ENCODE peak calls at places on chromosomes 3 and 15, in seven cellular contexts. One of them, this sample, is unnamed.

GRCh38 chr15:77981281-77982126 is 96.0 kb downstream of the TBC1D2B start:
- DNase-seq in cardiac muscle cell: no peak
- DNase-seq in GM23338: no peak
- DNase-seq in OCI-LY7: no peak
- DNase-seq in left ventricle myocardium inferior: no peak
- DNase-seq in skeletal muscle cell: no peak
- DNase-seq in mammary epithelial cell: no peak
- DNase-seq in this sample: no peak

GRCh38 chr15:87777054-87777498 is 479.5 kb downstream of the NTRK3 start:
- DNase-seq in cardiac muscle cell: no peak
- DNase-seq in GM23338: no peak
- DNase-seq in OCI-LY7: no peak
- DNase-seq in left ventricle myocardium inferior: no peak
- DNase-seq in skeletal muscle cell: peak
- DNase-seq in mammary epithelial cell: peak
- DNase-seq in this sample: peak

GRCh38 chr3:183884437-183885296 is at the start of gene PARL:
- DNase-seq in cardiac muscle cell: peak
- DNase-seq in GM23338: peak
- DNase-seq in OCI-LY7: peak
- DNase-seq in left ventricle myocardium inferior: peak
- DNase-seq in skeletal muscle cell: peak
- DNase-seq in mammary epithelial cell: peak
- DNase-seq in this sample: peak

GRCh38 chr3:18988619-18989229 is 159.6 kb upstream of the KCNH8 start:
- DNase-seq in cardiac muscle cell: peak
- DNase-seq in GM23338: peak
- DNase-seq in OCI-LY7: peak
- DNase-seq in left ventricle myocardium inferior: no peak
- DNase-seq in skeletal muscle cell: no peak
- DNase-seq in mammary epithelial cell: peak
- DNase-seq in this sample: no peak

GRCh38 chr15:39181348-39181747 is 399.5 kb upstream of the THBS1 start:
- DNase-seq in cardiac muscle cell: no peak
- DNase-seq in GM23338: no peak
- DNase-seq in OCI-LY7: no peak
- DNase-seq in left ventricle myocardium inferior: no peak
- DNase-seq in skeletal muscle cell: no peak
- DNase-seq in mammary epithelial cell: no peak
- DNase-seq in this sample: no peak

GRCh38 chr3:169857811-169858210 is 11.9 kb downstream of the LRRC31 start:
- DNase-seq in cardiac muscle cell: no peak
- DNase-seq in GM23338: no peak
- DNase-seq in OCI-LY7: no peak
- DNase-seq in left ventricle myocardium inferior: no peak
- DNase-seq in skeletal muscle cell: no peak
- DNase-seq in mammary epithelial cell: no peak
- DNase-seq in this sample: no peak

GRCh38 chr15:25850154-25851111 is 12.7 kb downstream of the ATP10A start:
- DNase-seq in cardiac muscle cell: peak
- DNase-seq in GM23338: peak
- DNase-seq in OCI-LY7: peak
- DNase-seq in left ventricle myocardium inferior: peak
- DNase-seq in skeletal muscle cell: peak
- DNase-seq in mammary epithelial cell: no peak
- DNase-seq in this sample: no peak

GRCh38 chr3:117696871-117697270 is 987.3 kb downstream of the TUSC7 start:
- DNase-seq in cardiac muscle cell: peak
- DNase-seq in GM23338: no peak
- DNase-seq in OCI-LY7: no peak
- DNase-seq in left ventricle myocardium inferior: no peak
- DNase-seq in skeletal muscle cell: no peak
- DNase-seq in mammary epithelial cell: no peak
- DNase-seq in this sample: no peak

GRCh38 chr15:57821826-57822225 is 115.3 kb downstream of the POLR2M start:
- DNase-seq in cardiac muscle cell: no peak
- DNase-seq in GM23338: no peak
- DNase-seq in OCI-LY7: no peak
- DNase-seq in left ventricle myocardium inferior: no peak
- DNase-seq in skeletal muscle cell: no peak
- DNase-seq in mammary epithelial cell: no peak
- DNase-seq in this sample: no peak

GRCh38 chr3:195829897-195830254 is 18.1 kb upstream of the MUC4 start:
- DNase-seq in cardiac muscle cell: no peak
- DNase-seq in GM23338: no peak
- DNase-seq in OCI-LY7: no peak
- DNase-seq in left ventricle myocardium inferior: no peak
- DNase-seq in skeletal muscle cell: no peak
- DNase-seq in mammary epithelial cell: no peak
- DNase-seq in this sample: no peak

GRCh38 chr15:75229191-75230015 is 27.7 kb downstream of the C15orf39 start:
- DNase-seq in cardiac muscle cell: no peak
- DNase-seq in GM23338: no peak
- DNase-seq in OCI-LY7: no peak
- DNase-seq in left ventricle myocardium inferior: no peak
- DNase-seq in skeletal muscle cell: no peak
- DNase-seq in mammary epithelial cell: no peak
- DNase-seq in this sample: no peak

GRCh38 chr3:10357592-10358308 is 36.8 kb upstream of the SEC13 start:
- DNase-seq in cardiac muscle cell: no peak
- DNase-seq in GM23338: no peak
- DNase-seq in OCI-LY7: peak
- DNase-seq in left ventricle myocardium inferior: no peak
- DNase-seq in skeletal muscle cell: peak
- DNase-seq in mammary epithelial cell: peak
- DNase-seq in this sample: peak

GRCh38 chr15:81092559-81092902 is 41.5 kb upstream of the CFAP161 start:
- DNase-seq in cardiac muscle cell: no peak
- DNase-seq in GM23338: no peak
- DNase-seq in OCI-LY7: no peak
- DNase-seq in left ventricle myocardium inferior: peak
- DNase-seq in skeletal muscle cell: no peak
- DNase-seq in mammary epithelial cell: no peak
- DNase-seq in this sample: no peak

GRCh38 chr15:65215496-65215895 is 4.2 kb upstream of the CILP start:
- DNase-seq in cardiac muscle cell: no peak
- DNase-seq in GM23338: no peak
- DNase-seq in OCI-LY7: no peak
- DNase-seq in left ventricle myocardium inferior: no peak
- DNase-seq in skeletal muscle cell: no peak
- DNase-seq in mammary epithelial cell: no peak
- DNase-seq in this sample: no peak

GRCh38 chr3:138834359-138835176 is at the start of gene PIK3CB:
- DNase-seq in cardiac muscle cell: peak
- DNase-seq in GM23338: peak
- DNase-seq in OCI-LY7: peak
- DNase-seq in left ventricle myocardium inferior: peak
- DNase-seq in skeletal muscle cell: no peak
- DNase-seq in mammary epithelial cell: peak
- DNase-seq in this sample: no peak

GRCh38 chr3:172107403-172107802 is 68.0 kb downstream of the FNDC3B start:
- DNase-seq in cardiac muscle cell: no peak
- DNase-seq in GM23338: no peak
- DNase-seq in OCI-LY7: peak
- DNase-seq in left ventricle myocardium inferior: no peak
- DNase-seq in skeletal muscle cell: no peak
- DNase-seq in mammary epithelial cell: no peak
- DNase-seq in this sample: no peak

GRCh38 chr3:150022406-150023238 is 51.9 kb upstream of the PFN2 start:
- DNase-seq in cardiac muscle cell: no peak
- DNase-seq in GM23338: no peak
- DNase-seq in OCI-LY7: peak
- DNase-seq in left ventricle myocardium inferior: no peak
- DNase-seq in skeletal muscle cell: no peak
- DNase-seq in mammary epithelial cell: peak
- DNase-seq in this sample: no peak

GRCh38 chr15:69451951-69452701 is 492 bp upstream of the RPLP1 start:
- DNase-seq in cardiac muscle cell: no peak
- DNase-seq in GM23338: peak
- DNase-seq in OCI-LY7: peak
- DNase-seq in left ventricle myocardium inferior: no peak
- DNase-seq in skeletal muscle cell: no peak
- DNase-seq in mammary epithelial cell: no peak
- DNase-seq in this sample: no peak

GRCh38 chr3:47799733-47800132 is 3.2 kb upstream of the DHX30 start:
- DNase-seq in cardiac muscle cell: no peak
- DNase-seq in GM23338: peak
- DNase-seq in OCI-LY7: no peak
- DNase-seq in left ventricle myocardium inferior: no peak
- DNase-seq in skeletal muscle cell: no peak
- DNase-seq in mammary epithelial cell: no peak
- DNase-seq in this sample: no peak

GRCh38 chr3:149510480-149510879 is 36.0 kb downstream of the TM4SF4 start:
- DNase-seq in cardiac muscle cell: no peak
- DNase-seq in GM23338: no peak
- DNase-seq in OCI-LY7: no peak
- DNase-seq in left ventricle myocardium inferior: no peak
- DNase-seq in skeletal muscle cell: no peak
- DNase-seq in mammary epithelial cell: no peak
- DNase-seq in this sample: no peak

GRCh38 chr3:65914740-65915366 is 123.9 kb downstream of the MAGI1 start:
- DNase-seq in cardiac muscle cell: no peak
- DNase-seq in GM23338: peak
- DNase-seq in OCI-LY7: no peak
- DNase-seq in left ventricle myocardium inferior: no peak
- DNase-seq in skeletal muscle cell: no peak
- DNase-seq in mammary epithelial cell: no peak
- DNase-seq in this sample: no peak

GRCh38 chr15:66654718-66655375 is 47.2 kb upstream of the SMAD6 start:
- DNase-seq in cardiac muscle cell: peak
- DNase-seq in GM23338: peak
- DNase-seq in OCI-LY7: no peak
- DNase-seq in left ventricle myocardium inferior: peak
- DNase-seq in skeletal muscle cell: no peak
- DNase-seq in mammary epithelial cell: no peak
- DNase-seq in this sample: no peak

GRCh38 chr3:65732060-65732933 is 306.4 kb downstream of the MAGI1 start:
- DNase-seq in cardiac muscle cell: peak
- DNase-seq in GM23338: peak
- DNase-seq in OCI-LY7: peak
- DNase-seq in left ventricle myocardium inferior: no peak
- DNase-seq in skeletal muscle cell: no peak
- DNase-seq in mammary epithelial cell: peak
- DNase-seq in this sample: no peak

GRCh38 chr3:123586131-123586530 is 1.3 kb upstream of the HACD2 start:
- DNase-seq in cardiac muscle cell: peak
- DNase-seq in GM23338: peak
- DNase-seq in OCI-LY7: peak
- DNase-seq in left ventricle myocardium inferior: no peak
- DNase-seq in skeletal muscle cell: no peak
- DNase-seq in mammary epithelial cell: peak
- DNase-seq in this sample: no peak

GRCh38 chr3:188348445-188349244 is 194.7 kb downstream of the LPP start:
- DNase-seq in cardiac muscle cell: peak
- DNase-seq in GM23338: peak
- DNase-seq in OCI-LY7: peak
- DNase-seq in left ventricle myocardium inferior: peak
- DNase-seq in skeletal muscle cell: peak
- DNase-seq in mammary epithelial cell: peak
- DNase-seq in this sample: peak

GRCh38 chr3:177618873-177619771 is 421.8 kb upstream of the TBL1XR1 start:
- DNase-seq in cardiac muscle cell: no peak
- DNase-seq in GM23338: no peak
- DNase-seq in OCI-LY7: no peak
- DNase-seq in left ventricle myocardium inferior: no peak
- DNase-seq in skeletal muscle cell: peak
- DNase-seq in mammary epithelial cell: peak
- DNase-seq in this sample: no peak

GRCh38 chr3:14869877-14870563 is 51.3 kb downstream of the FGD5 start:
- DNase-seq in cardiac muscle cell: no peak
- DNase-seq in GM23338: no peak
- DNase-seq in OCI-LY7: no peak
- DNase-seq in left ventricle myocardium inferior: no peak
- DNase-seq in skeletal muscle cell: no peak
- DNase-seq in mammary epithelial cell: no peak
- DNase-seq in this sample: no peak

GRCh38 chr3:31170932-31171670 is 276.6 kb upstream of the GADL1 start:
- DNase-seq in cardiac muscle cell: no peak
- DNase-seq in GM23338: no peak
- DNase-seq in OCI-LY7: no peak
- DNase-seq in left ventricle myocardium inferior: no peak
- DNase-seq in skeletal muscle cell: peak
- DNase-seq in mammary epithelial cell: peak
- DNase-seq in this sample: peak

GRCh38 chr15:62165029-62165792 is at the start of gene C2CD4B:
- DNase-seq in cardiac muscle cell: peak
- DNase-seq in GM23338: peak
- DNase-seq in OCI-LY7: no peak
- DNase-seq in left ventricle myocardium inferior: peak
- DNase-seq in skeletal muscle cell: no peak
- DNase-seq in mammary epithelial cell: peak
- DNase-seq in this sample: no peak

DNA sequence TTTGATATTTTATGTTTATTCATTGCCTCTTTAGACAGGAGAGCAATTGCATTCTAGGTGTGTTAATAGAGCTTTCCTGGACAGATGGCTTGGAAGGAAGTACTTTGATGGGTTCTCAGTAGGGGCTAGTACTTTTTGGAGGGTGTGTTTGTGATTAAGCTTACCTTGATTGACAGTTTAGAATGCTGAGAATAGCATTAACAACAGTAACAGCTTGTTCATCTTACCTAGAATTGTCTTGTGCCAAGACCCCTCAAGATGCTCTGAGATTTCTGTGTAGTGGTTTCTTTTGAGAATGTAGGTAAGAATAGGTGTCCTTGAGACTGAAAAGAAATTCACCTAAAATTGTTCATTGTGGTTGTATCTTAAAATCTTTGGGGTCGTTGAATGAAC is 6.2 kb downstream of the USP3 start:
- DNase-seq in cardiac muscle cell: no peak
- DNase-seq in GM23338: no peak
- DNase-seq in OCI-LY7: no peak
- DNase-seq in left ventricle myocardium inferior: no peak
- DNase-seq in skeletal muscle cell: no peak
- DNase-seq in mammary epithelial cell: no peak
- DNase-seq in this sample: no peak
- H3K4me3 ChIP-seq in cardiac muscle cell: no peak
- H3K4me3 ChIP-seq in GM23338: no peak
- H3K4me3 ChIP-seq in OCI-LY7: no peak
- H3K4me3 ChIP-seq in left ventricle myocardium inferior: no peak
- H3K4me3 ChIP-seq in skeletal muscle cell: no peak
- H3K4me3 ChIP-seq in mammary epithelial cell: peak
- H3K4me3 ChIP-seq in this sample: no peak

GRCh38 chr3:101695779-101696372 is 9.4 kb upstream of the RPL24 start:
- DNase-seq in cardiac muscle cell: peak
- DNase-seq in GM23338: peak
- DNase-seq in OCI-LY7: peak
- DNase-seq in left ventricle myocardium inferior: no peak
- DNase-seq in skeletal muscle cell: no peak
- DNase-seq in mammary epithelial cell: peak
- DNase-seq in this sample: no peak
- H3K4me3 ChIP-seq in cardiac muscle cell: no peak
- H3K4me3 ChIP-seq in GM23338: no peak
- H3K4me3 ChIP-seq in OCI-LY7: no peak
- H3K4me3 ChIP-seq in left ventricle myocardium inferior: no peak
- H3K4me3 ChIP-seq in skeletal muscle cell: no peak
- H3K4me3 ChIP-seq in mammary epithelial cell: no peak
- H3K4me3 ChIP-seq in this sample: no peak

GRCh38 chr15:90625037-90625436 is 92.1 kb upstream of the BLM start:
- DNase-seq in cardiac muscle cell: no peak
- DNase-seq in GM23338: no peak
- DNase-seq in OCI-LY7: no peak
- DNase-seq in left ventricle myocardium inferior: no peak
- DNase-seq in skeletal muscle cell: no peak
- DNase-seq in mammary epithelial cell: no peak
- DNase-seq in this sample: no peak
- H3K4me3 ChIP-seq in cardiac muscle cell: no peak
- H3K4me3 ChIP-seq in GM23338: no peak
- H3K4me3 ChIP-seq in OCI-LY7: no peak
- H3K4me3 ChIP-seq in left ventricle myocardium inferior: no peak
- H3K4me3 ChIP-seq in skeletal muscle cell: no peak
- H3K4me3 ChIP-seq in mammary epithelial cell: no peak
- H3K4me3 ChIP-seq in this sample: no peak

GRCh38 chr15:24772256-24772655 is 96.7 kb downstream of the NPAP1 start:
- DNase-seq in cardiac muscle cell: peak
- DNase-seq in GM23338: peak
- DNase-seq in OCI-LY7: no peak
- DNase-seq in left ventricle myocardium inferior: no peak
- DNase-seq in skeletal muscle cell: no peak
- DNase-seq in mammary epithelial cell: no peak
- DNase-seq in this sample: no peak
- H3K4me3 ChIP-seq in cardiac muscle cell: no peak
- H3K4me3 ChIP-seq in GM23338: peak
- H3K4me3 ChIP-seq in OCI-LY7: no peak
- H3K4me3 ChIP-seq in left ventricle myocardium inferior: peak
- H3K4me3 ChIP-seq in skeletal muscle cell: peak
- H3K4me3 ChIP-seq in mammary epithelial cell: no peak
- H3K4me3 ChIP-seq in this sample: no peak